ENCODE peak calls at places on chromosomes 12 and 14, in ten cellular contexts. B, Y, G, M, U, Q, W, L, V and J are unnamed samples.

GRCh38 chr12:132812631-132813305 is 15.9 kb downstream of the GOLGA3 start:
- DNase-seq in B (peak; percentile 93), Y (no peak), G (no peak), M (no peak), U (no peak), Q (no peak), W (no peak), L (no peak), V (no peak), J (no peak)

GRCh38 chr12:46354111-46354798 is 18.3 kb downstream of the SLC38A2 start:
- DNase-seq in B (no peak), Y (no peak), G (no peak), M (no peak), U (no peak), Q (no peak), W (no peak), L (no peak), V (no peak), J (no peak)

GRCh38 chr14:65879218-65880009 is 466.9 kb downstream of the FUT8 start:
- DNase-seq in B (peak; percentile 45), Y (no peak), G (no peak), M (no peak), U (no peak), Q (no peak), W (no peak), L (no peak), V (no peak), J (no peak)

GRCh38 chr14:54653764-54654469 is 87.0 kb downstream of the SAMD4A start:
- DNase-seq in B (peak; percentile 74), Y (no peak), G (no peak), M (no peak), U (no peak), Q (no peak), W (no peak), L (no peak), V (no peak), J (no peak)

GRCh38 chr12:92034858-92035401 is 110.7 kb downstream of the BTG1 start:
- DNase-seq in B (peak; percentile 60), Y (no peak), G (peak; percentile 56), M (peak; percentile 32), U (peak; percentile 62), Q (peak; percentile 4), W (peak; percentile 23), L (peak; percentile 10), V (peak; percentile 48), J (peak; percentile 82)

GRCh38 chr12:9721394-9722092 is 11.4 kb downstream of the CLECL1 start:
- DNase-seq in B (peak; percentile 76), Y (no peak), G (no peak), M (peak; percentile 30), U (no peak), Q (peak; percentile 72), W (no peak), L (no peak), V (no peak), J (peak; percentile 69)

GRCh38 chr12:56011509-56012090 is 9.2 kb upstream of the IKZF4 start:
- DNase-seq in B (no peak), Y (no peak), G (no peak), M (no peak), U (no peak), Q (no peak), W (no peak), L (no peak), V (no peak), J (no peak)

GRCh38 chr12:62434504-62435336 is 31.9 kb upstream of the MON2 start:
- DNase-seq in B (no peak), Y (no peak), G (no peak), M (no peak), U (no peak), Q (peak; percentile 26), W (no peak), L (no peak), V (peak; percentile 25), J (no peak)